ENCODE peak calls at places on chromosomes 7 and 10, in six cellular contexts. D, L, W, E, S and K are unnamed samples.

GRCh38 chr7:17546206-17546998 is 247.9 kb downstream of the AHR start:
- DNase-seq in W (no peak), D (no peak), E (no peak), L (no peak), S (no peak), K (no peak)

GRCh38 chr7:151380199-151381082 is 29.4 kb downstream of the WDR86 start:
- DNase-seq in L (no peak), S (no peak), W (no peak), D (no peak), E (no peak), K (no peak)

GRCh38 chr10:114437456-114438292 is 33.4 kb upstream of the AFAP1L2 start:
- DNase-seq in S (no peak), W (no peak), E (no peak), D (no peak), L (no peak), K (peak)

GRCh38 chr10:58807631-58808024 is 295.0 kb downstream of the BICC1 start:
- DNase-seq in L (no peak), D (no peak), E (no peak), S (no peak), W (no peak), K (peak)

GRCh38 chr7:91630581-91631370 is 249.7 kb downstream of the MTERF1 start:
- DNase-seq in D (no peak), L (no peak), E (no peak), S (no peak), W (no peak), K (no peak)

GRCh38 chr10:129959544-129960492 is 4.3 kb downstream of the EBF3 start:
- DNase-seq in L (no peak), W (no peak), S (no peak), E (no peak), D (no peak), K (no peak)

GRCh38 chr7:151607464-151607867 is 87.8 kb upstream of the RHEB start:
- DNase-seq in L (no peak), W (no peak), D (no peak), E (no peak), S (no peak), K (no peak)

GRCh38 chr10:102152545-102152890 is 329 bp downstream of the NOLC1 start:
- DNase-seq in W (no peak), S (no peak), E (no peak), L (no peak), D (no peak), K (no peak)

GRCh38 chr7:108406474-108406873 is 49.8 kb downstream of the NRCAM start:
- DNase-seq in S (no peak), E (no peak), L (no peak), D (no peak), W (no peak), K (no peak)

GRCh38 chr10:17084258-17084657 is 45.4 kb downstream of the CUBN start:
- DNase-seq in S (no peak), D (no peak), E (no peak), W (no peak), L (no peak), K (no peak)

GRCh38 chr7:34165927-34166550 is 260.7 kb downstream of the BMPER start:
- DNase-seq in E (no peak), D (no peak), L (peak), W (no peak), S (no peak), K (peak)

DNA sequence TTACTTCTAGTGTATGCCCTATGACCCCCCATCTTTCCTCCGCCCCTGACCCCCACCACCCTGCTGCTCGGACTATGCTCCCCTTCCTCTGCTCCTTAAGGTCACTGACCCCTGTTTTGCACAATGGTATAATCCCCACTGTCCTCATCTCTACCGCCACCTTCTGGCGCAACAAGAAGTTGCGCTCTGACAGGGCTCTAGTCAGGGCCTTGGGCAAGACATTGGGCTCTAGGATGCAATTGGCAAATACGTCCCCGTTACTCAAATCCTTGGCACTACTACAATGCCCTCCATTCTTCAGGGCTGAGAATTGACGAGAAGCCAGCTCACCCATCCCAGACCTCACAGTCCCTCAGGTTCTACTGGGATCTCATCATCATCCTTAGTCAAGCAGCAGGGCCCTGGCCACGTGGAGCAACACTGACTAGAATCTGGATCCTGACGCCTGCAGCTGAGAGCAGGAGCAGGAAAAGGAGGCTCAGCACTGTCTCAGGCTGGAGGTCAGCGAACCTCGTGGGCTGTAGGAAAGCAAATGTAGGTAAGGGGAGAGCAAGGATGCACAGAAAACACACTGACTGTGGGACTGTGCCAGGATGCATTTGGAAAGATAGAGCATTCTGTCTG is 10.6 kb downstream of the LRIT2 start:
- DNase-seq in D (no peak), L (peak), E (no peak), S (no peak), W (peak), K (no peak)
- TF ChIP-seq CTCF in D (peak), L (peak), E (peak), S (peak), W (peak), K (peak)

DNA sequence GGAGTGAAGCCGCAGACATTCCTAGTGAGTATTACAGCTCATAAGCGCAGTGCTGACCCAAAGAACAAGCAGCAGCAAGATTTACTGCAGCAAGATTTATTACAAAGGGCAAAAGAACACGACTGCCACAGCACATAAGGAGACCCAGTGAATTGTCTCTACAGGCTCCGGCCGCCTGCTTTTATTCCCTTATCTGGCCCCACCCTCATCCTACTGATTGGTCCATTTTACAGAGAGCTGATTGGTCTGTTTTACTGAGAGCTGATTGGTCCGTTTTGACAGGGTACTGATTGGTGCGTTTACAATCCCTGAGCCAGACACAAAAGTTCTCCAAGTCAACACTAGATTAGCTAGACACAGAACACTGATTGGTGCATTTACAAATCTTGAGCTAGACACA is 82.1 kb downstream of the VIPR2 start:
- DNase-seq in S (no peak), E (no peak), L (no peak), W (no peak), D (no peak), K (no peak)
- TF ChIP-seq CTCF in S (no peak), E (no peak), L (no peak), W (no peak), D (no peak), K (no peak)

GRCh38 chr10:4512557-4513286 is 313.3 kb upstream of the AKR1E2 start:
- DNase-seq in L (peak), E (peak), W (no peak), D (no peak), S (peak), K (peak)
- TF ChIP-seq CTCF in L (no peak), E (peak), W (peak), D (peak), S (peak), K (peak)

GRCh38 chr7:80428161-80429054 is 83.5 kb downstream of the GNAT3 start:
- DNase-seq in W (no peak), D (no peak), S (no peak), L (peak), E (no peak), K (peak)
- TF ChIP-seq CTCF in W (peak), D (peak), S (peak), L (peak), E (peak), K (peak)

DNA sequence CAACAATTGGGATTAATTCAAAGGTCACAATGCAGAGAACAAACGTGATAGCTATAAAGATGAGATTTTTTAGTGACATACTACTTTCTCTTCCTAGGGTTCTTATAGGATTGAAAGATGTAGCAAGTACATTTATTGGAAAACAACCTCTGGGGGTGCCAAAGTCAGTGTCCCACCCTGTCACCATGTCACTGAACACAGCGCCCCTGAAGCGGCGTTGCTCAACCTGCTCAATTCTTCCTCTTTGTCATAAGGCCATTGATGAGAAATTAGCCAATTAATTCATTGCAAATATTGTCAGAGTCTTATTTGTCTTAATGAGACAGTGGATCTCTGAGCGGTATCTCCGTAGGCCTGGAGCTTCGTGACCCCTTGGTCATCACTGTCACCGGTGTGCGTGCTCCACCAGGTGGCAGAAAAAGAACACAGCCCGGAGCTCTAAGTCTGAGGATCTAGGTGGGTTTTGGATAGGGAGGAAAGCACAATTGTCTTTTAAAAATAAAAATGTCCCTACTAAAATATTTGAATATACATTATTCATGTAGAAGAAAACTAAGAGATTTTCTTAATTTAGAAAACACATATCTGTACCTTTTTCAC is 362.6 kb downstream of the PAXIP1 start:
- DNase-seq in E (no peak), D (no peak), W (peak), L (peak), S (no peak), K (no peak)
- TF ChIP-seq CTCF in E (no peak), D (no peak), W (peak), L (no peak), S (peak), K (no peak)

GRCh38 chr10:122495406-122496340 is 34.3 kb downstream of the HTRA1 start:
- DNase-seq in S (no peak), E (peak), W (no peak), L (no peak), D (no peak), K (no peak)
- TF ChIP-seq CTCF in S (no peak), E (no peak), W (no peak), L (no peak), D (no peak), K (no peak)

GRCh38 chr10:127755758-127756157 is 18.8 kb downstream of the FOXI2 start:
- DNase-seq in D (no peak), L (no peak), W (no peak), S (no peak), E (no peak), K (no peak)
- TF ChIP-seq CTCF in D (no peak), L (no peak), W (no peak), S (no peak), E (no peak), K (no peak)

DNA sequence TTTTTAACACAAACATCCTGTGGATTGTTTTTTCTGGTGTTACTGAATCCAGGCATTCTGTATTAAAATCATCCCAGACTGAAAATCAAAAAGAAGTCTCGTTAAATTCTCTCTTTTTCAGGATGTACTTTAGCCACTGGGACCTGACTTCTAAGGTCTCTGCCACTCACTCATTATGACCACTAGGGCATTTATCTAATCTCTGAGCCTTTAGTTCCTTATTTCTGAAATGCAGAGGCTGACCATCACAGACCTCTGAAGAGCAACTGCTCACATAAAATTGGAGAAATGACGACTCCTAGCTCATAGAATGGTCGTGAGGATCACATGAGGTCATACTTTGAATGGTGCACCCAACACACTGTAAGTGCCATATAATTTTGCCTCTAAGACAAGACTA is 63.2 kb downstream of the KCNMA1 start:
- DNase-seq in W (no peak), D (no peak), L (no peak), E (no peak), S (no peak), K (no peak)
- TF ChIP-seq CTCF in W (peak), D (no peak), L (no peak), E (no peak), S (no peak), K (peak)

GRCh38 chr7:149489391-149490024 is 8.1 kb downstream of the ZNF746 start:
- DNase-seq in E (no peak), S (no peak), D (no peak), W (no peak), L (no peak), K (peak)
- TF ChIP-seq CTCF in E (no peak), S (peak), D (peak), W (peak), L (no peak), K (peak)

DNA sequence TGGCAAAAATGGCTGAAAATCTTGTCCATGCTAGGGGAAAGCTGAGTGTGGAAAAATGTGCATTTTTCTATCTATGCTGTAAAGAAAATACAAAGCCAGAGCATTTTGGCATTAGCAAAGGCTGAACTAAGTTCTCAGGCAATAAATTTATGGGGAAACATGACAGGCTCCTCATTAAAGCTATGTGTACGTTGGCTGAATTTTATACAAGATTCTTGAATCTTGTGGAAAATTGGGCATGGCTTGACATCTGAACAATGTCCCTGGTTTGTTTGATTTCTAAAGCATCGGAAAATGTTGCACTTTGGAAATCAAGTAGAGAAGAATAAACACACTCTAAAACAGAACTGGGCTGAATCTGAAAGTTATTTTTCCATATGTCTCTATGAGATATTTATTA is 16.8 kb downstream of the CPA1 start:
- DNase-seq in L (no peak), S (no peak), W (no peak), D (no peak), E (no peak), K (no peak)
- TF ChIP-seq CTCF in L (no peak), S (no peak), W (no peak), D (no peak), E (no peak), K (no peak)